ENCODE peak calls at places on chromosome 15, in nine cellular contexts. T, K, P, F, Q, C, D, E and S are unnamed samples.

GRCh38 chr15:39642011-39642640 is 61.2 kb downstream of the THBS1 start:
- DNase-seq in D (peak; percentile 48), F (no peak), Q (peak; percentile 94), E (no peak), C (no peak), K (no peak), P (no peak), T (peak; percentile 80), S (no peak)

GRCh38 chr15:90607361-90607760 is 77.6 kb downstream of the CRTC3 start:
- DNase-seq in T (no peak), E (no peak), D (no peak), C (no peak), Q (no peak), F (no peak), P (no peak), K (no peak), S (no peak)

GRCh38 chr15:27059610-27060202 is 88.7 kb downstream of the GABRG3 start:
- DNase-seq in K (peak; percentile 15), E (no peak), P (no peak), F (peak; percentile 24), D (peak; percentile 31), T (no peak), C (peak; percentile 49), Q (peak; percentile 17), S (no peak)

GRCh38 chr15:63054281-63054683 is 11.7 kb downstream of the TPM1 start:
- DNase-seq in K (no peak), D (no peak), C (no peak), F (no peak), T (no peak), Q (no peak), P (no peak), E (no peak), S (no peak)

GRCh38 chr15:76245072-76245610 is 66.1 kb downstream of the ETFA start:
- DNase-seq in C (no peak), T (no peak), Q (no peak), E (no peak), D (no peak), P (no peak), F (no peak), K (no peak), S (no peak)

GRCh38 chr15:26665950-26666921 is 106.6 kb downstream of the GABRB3 start:
- DNase-seq in T (no peak), C (no peak), K (no peak), Q (peak; percentile 1), E (no peak), P (no peak), F (no peak), D (no peak), S (no peak)

GRCh38 chr15:85009435-85009834 is 27.8 kb downstream of the PDE8A start:
- DNase-seq in K (no peak), C (no peak), E (no peak), D (peak; percentile 29), T (no peak), P (no peak), F (no peak), Q (no peak), S (no peak)

GRCh38 chr15:72890043-72890442 is 106.5 kb upstream of the ADPGK start:
- DNase-seq in T (no peak), P (no peak), E (no peak), F (no peak), Q (no peak), C (no peak), D (no peak), K (no peak), S (no peak)

GRCh38 chr15:39580630-39581500 is at the start of gene THBS1:
- DNase-seq in D (peak; percentile 99), F (peak; percentile 87), T (peak; percentile 96), Q (peak; percentile 66), P (peak; percentile 39), C (peak; percentile 73), E (peak; percentile 90), K (peak; percentile 40), S (peak; percentile 83)

GRCh38 chr15:90934949-90935751 is at the start of gene UNC45A:
- DNase-seq in D (peak; percentile 84), K (peak; percentile 94), P (peak; percentile 87), Q (peak; percentile 82), C (peak; percentile 97), F (peak; percentile 91), T (peak; percentile 91), E (peak; percentile 99), S (peak; percentile 82)

GRCh38 chr15:74035121-74035829 is 40.8 kb downstream of the PML start:
- DNase-seq in C (no peak), E (no peak), D (no peak), Q (no peak), P (no peak), K (no peak), T (no peak), F (no peak), S (no peak)

GRCh38 chr15:101540480-101541239 is 51.2 kb upstream of the PCSK6 start:
- DNase-seq in T (no peak), E (no peak), K (no peak), Q (no peak), D (no peak), F (no peak), C (peak; percentile 11), P (no peak), S (no peak)
- TF ChIP-seq CTCF in T (no peak), E (no peak), K (no peak), Q (no peak), D (peak; percentile 27), F (peak; percentile 24), C (no peak), P (no peak), S (no peak)

GRCh38 chr15:37823601-37824275 is 110.7 kb upstream of the TMCO5A start:
- DNase-seq in K (no peak), E (no peak), F (no peak), Q (no peak), C (no peak), D (no peak), P (no peak), T (no peak), S (no peak)

GRCh38 chr15:37820380-37821128 is 113.9 kb upstream of the TMCO5A start:
- DNase-seq in K (no peak), E (no peak), Q (no peak), C (no peak), D (no peak), T (no peak), P (no peak), F (no peak), S (no peak)

GRCh38 chr15:37819191-37819590 is 115.2 kb upstream of the TMCO5A start:
- DNase-seq in P (no peak), E (no peak), Q (peak; percentile 15), T (no peak), F (no peak), D (peak; percentile 33), C (no peak), K (no peak), S (no peak)

DNA sequence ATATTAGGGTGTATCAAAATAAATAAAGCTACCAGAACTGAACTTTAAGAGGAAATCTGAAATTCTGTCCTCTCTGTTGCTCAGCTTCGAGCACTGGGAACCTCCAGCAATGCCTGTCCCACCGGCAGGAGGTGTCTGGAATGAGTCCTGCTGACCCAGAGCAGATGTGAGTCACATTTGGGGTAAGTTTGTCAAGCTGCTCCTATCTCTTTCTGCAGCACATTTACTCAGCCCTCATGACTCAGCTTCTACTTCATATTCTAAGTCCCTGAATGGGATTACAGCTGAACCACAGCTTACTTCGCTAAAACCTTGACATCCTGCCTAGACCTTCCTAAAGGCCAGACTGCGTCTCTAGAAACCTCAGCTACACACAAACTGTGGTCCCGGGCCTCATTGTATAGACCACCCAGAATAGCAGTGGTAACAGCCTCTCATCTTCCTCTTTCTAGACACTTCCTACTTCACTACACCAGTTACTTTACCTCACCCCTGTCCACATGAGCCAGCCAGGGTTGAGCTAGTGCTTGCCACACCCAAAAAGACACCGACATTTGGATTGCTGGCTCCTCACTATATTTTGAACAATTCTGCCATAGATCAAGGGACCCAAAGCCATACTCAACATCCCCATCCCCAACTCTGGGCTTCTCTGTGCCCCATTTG is 109.6 kb upstream of the TMCO5A start:
- DNase-seq in T (peak; percentile 80), P (no peak), C (no peak), K (peak; percentile 1), E (no peak), F (no peak), Q (peak; percentile 95), D (peak; percentile 82), S (no peak)
- TF ChIP-seq CTCF in T (peak; percentile 50), P (no peak), C (no peak), K (no peak), E (no peak), F (no peak), Q (peak; percentile 64), D (peak; percentile 60), S (no peak)

GRCh38 chr15:69215636-69216035 is 55.2 kb downstream of the GLCE start:
- DNase-seq in C (no peak), Q (peak; percentile 12), E (no peak), D (no peak), P (no peak), T (no peak), F (no peak), K (no peak), S (no peak)

GRCh38 chr15:69217381-69217780 is 56.9 kb downstream of the GLCE start:
- DNase-seq in Q (no peak), F (no peak), T (no peak), K (peak; percentile 24), C (no peak), P (no peak), E (no peak), D (no peak), S (no peak)

GRCh38 chr15:69209661-69210060 is 49.2 kb downstream of the GLCE start:
- DNase-seq in D (no peak), K (peak; percentile 3), Q (no peak), E (no peak), T (no peak), P (no peak), C (peak; percentile 4), F (no peak), S (no peak)

GRCh38 chr15:69210574-69210973 is 50.1 kb downstream of the GLCE start:
- DNase-seq in E (no peak), K (no peak), F (no peak), P (no peak), Q (no peak), T (no peak), C (no peak), D (no peak), S (no peak)

DNA sequence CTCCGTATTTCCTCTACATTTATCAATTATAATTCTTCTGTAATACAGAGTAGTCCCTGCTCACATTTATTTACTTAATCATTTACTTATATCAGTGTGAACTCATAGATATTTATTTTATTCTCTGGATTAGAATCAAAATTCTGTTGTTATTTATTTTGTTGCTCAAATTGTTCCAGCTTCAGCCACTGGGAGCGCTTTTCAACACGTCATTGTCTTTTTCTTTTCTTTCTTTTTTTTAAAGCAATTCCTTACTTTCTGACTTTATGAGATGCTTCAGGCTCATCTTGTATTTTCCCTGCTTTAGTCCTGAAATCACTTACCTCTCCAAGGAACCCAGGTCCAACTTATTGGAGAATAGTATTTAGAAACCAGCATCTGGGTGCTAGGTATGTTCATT is 53.4 kb downstream of the GLCE start:
- DNase-seq in D (no peak), E (no peak), Q (no peak), F (no peak), K (no peak), P (no peak), C (no peak), T (no peak), S (no peak)
- TF ChIP-seq CTCF in D (no peak), E (no peak), Q (no peak), F (no peak), K (no peak), P (no peak), C (no peak), T (peak; percentile 15), S (no peak)

DNA sequence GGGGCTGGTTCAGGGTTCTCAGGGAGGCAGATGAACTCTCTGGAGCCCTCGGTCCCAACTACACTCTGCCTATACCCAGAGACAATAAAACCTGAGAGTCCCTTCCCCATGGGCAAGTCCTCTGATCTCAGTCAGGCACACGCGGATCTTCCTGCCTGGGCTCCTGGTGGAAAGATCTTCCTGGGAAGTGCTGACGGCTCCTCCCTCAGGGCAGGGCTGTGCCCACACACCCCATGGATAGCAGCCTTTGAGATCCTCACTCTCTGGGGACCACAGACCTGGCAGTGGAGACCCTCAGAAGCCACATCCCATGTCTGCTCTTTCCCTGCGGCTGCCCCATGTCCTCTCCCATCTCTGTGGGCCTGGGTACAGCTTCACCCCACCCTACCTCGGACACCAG is 10.4 kb downstream of the SH2D7 start:
- DNase-seq in T (no peak), K (no peak), E (no peak), C (peak; percentile 1), P (no peak), F (no peak), Q (no peak), D (no peak), S (no peak)
- TF ChIP-seq CTCF in T (no peak), K (no peak), E (no peak), C (no peak), P (no peak), F (no peak), Q (no peak), D (no peak), S (no peak)